ENCODE peak calls at places on chromosomes 13 and 19, in four cellular contexts. P is body of pancreas, C is ovary, Q is stomach. I is an unnamed sample.

GRCh38 chr13:79775830-79776229 is 294.9 kb downstream of the NDFIP2 start:
- DNase-seq in P (peak; percentile 43), C (no peak), Q (peak; percentile 29), I (no peak)

GRCh38 chr13:49302222-49302621 is 54.5 kb downstream of the CDADC1 start:
- DNase-seq in P (no peak), C (no peak), Q (no peak), I (no peak)

GRCh38 chr13:25301347-25302113 is at the start of gene NUP58:
- DNase-seq in P (peak; percentile 95), C (peak; percentile 94), Q (peak; percentile 96), I (peak; percentile 98)

GRCh38 chr13:21434588-21434987 is 24.5 kb downstream of the ZDHHC20 start:
- DNase-seq in P (no peak), C (no peak), Q (no peak), I (no peak)

GRCh38 chr19:50835103-50835784 is 1.9 kb upstream of the KLK15 start:
- DNase-seq in P (no peak), C (no peak), Q (no peak), I (no peak)

GRCh38 chr13:23560571-23561089 is 9.6 kb upstream of the TNFRSF19 start:
- DNase-seq in P (no peak), C (no peak), Q (no peak), I (no peak)

GRCh38 chr13:38970380-38971051 is 20.1 kb downstream of the STOML3 start:
- DNase-seq in P (no peak), C (no peak), Q (no peak), I (no peak)

GRCh38 chr19:18349524-18350128 is 9.2 kb downstream of the PGPEP1 start:
- DNase-seq in P (peak; percentile 71), C (peak; percentile 73), Q (peak; percentile 67), I (no peak)

GRCh38 chr13:46556380-46556779 is 3.4 kb downstream of the LRCH1 start:
- DNase-seq in P (no peak), C (no peak), Q (no peak), I (no peak)

GRCh38 chr19:7940841-7941240 is 2.6 kb downstream of the TIMM44 start:
- DNase-seq in P (no peak), C (no peak), Q (no peak), I (no peak)

GRCh38 chr19:45790942-45791341 is 1.7 kb downstream of the DMWD start:
- DNase-seq in P (no peak), C (no peak), Q (no peak), I (no peak)

GRCh38 chr13:90287521-90287920 is 1060.0 kb upstream of the MIR17HG start:
- DNase-seq in P (no peak), C (no peak), Q (no peak), I (no peak)

GRCh38 chr19:4768934-4769777 is 22.4 kb upstream of the FEM1A start:
- DNase-seq in P (peak; percentile 88), C (peak; percentile 90), Q (peak; percentile 82), I (peak; percentile 85)

GRCh38 chr13:69737129-69737935 is 370.3 kb upstream of the ATXN8OS start:
- DNase-seq in P (peak; percentile 15), C (no peak), Q (no peak), I (no peak)

GRCh38 chr19:3383121-3383722 is 16.8 kb downstream of the NFIC start:
- DNase-seq in P (no peak), C (peak; percentile 71), Q (no peak), I (peak; percentile 92)

DNA sequence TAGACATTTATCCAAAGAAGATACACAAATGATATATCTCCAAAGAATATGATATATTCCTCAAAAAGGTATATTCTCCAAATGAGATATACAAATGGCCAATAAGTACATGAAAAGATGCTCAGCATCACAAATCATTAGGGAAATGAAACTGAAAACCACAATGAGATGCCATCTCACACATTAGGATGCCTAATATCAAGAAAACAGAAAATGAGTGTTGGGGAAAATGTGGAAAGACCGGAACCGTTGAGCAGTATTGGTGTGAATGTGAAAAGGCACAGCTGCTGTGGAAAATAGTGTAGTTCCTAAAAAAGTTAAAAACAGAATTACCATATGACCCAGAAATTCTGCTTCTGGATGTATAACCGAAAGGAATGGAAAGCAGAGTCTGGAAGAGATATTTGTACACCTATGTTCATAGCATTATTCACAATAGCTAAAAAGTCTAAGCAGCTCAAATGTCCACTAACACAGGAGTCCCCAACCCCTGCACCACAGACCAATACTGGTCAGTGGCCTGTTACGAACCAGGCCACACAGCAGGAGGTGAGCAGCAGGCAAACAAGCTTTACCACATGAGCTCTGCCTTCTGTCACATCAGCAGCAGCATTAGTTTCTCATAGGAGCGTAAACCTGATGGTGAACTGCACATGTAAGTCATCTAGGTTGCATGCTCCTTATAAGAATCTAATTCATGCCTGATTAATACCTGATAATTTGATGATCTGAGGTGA is 291.9 kb downstream of the PCDH20 start:
- DNase-seq in P (no peak), C (no peak), Q (no peak), I (no peak)
- TF ChIP-seq POLR2A in P (no peak), C (no peak), Q (no peak), I (no peak)

GRCh38 chr13:30363725-30364124 is 56.4 kb upstream of the KATNAL1 start:
- DNase-seq in P (no peak), C (no peak), Q (no peak), I (no peak)

GRCh38 chr13:30362005-30362788 is 54.8 kb upstream of the KATNAL1 start:
- DNase-seq in P (no peak), C (no peak), Q (no peak), I (no peak)

GRCh38 chr13:30364876-30365275 is 57.4 kb upstream of the UBE2L5 start:
- DNase-seq in P (no peak), C (no peak), Q (no peak), I (no peak)

GRCh38 chr13:30362869-30363268 is 55.5 kb upstream of the KATNAL1 start:
- DNase-seq in P (no peak), C (no peak), Q (no peak), I (no peak)

DNA sequence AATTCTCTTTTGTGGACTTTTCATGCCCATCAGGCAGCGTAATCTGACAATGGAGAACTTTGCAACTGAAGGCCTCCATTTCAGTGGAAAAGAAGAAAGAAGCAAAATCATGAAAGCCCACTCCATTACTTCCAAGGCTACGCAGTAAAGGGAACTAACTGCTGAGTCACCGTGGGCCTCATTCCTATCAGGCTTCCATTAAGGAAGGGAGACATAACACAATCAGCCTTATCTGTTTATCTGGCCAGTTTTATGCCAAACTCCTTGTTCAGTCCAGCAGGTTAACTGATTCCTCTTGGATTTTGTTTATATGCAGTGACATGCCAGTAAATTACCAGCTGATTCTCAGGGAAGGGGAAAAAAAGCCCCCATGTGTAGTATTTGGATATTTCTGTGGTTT is 56.8 kb upstream of the KATNAL1 start:
- DNase-seq in P (no peak), C (no peak), Q (no peak), I (no peak)
- H3K4me1 ChIP-seq in P (no peaks in the 10 kb centered on the region), C (no peaks in the 10 kb centered on the region), Q (peaks cover 5% of the 10 kb centered on the region), I (no peaks in the 10 kb centered on the region)

DNA sequence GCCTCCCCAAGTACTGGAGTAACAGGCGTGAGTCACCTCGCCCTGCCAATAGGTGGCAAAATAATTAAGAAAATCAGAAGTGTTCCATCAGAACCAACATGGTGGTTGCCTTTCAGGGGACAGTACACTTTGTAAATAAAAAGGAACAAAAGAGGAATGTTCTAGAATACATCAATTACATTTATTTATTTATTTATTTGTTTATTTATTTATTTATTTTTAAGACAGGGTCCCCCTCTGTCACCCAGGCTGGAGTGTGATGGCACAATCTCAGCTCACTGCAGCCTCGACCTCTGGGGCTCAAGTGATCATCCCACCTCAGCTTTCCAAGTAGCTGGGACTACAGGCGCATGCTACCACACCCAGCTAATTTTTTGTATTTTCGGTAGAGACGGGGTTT is 12.9 kb upstream of the TYROBP start:
- DNase-seq in P (no peak), C (no peak), Q (no peak), I (no peak)
- TF ChIP-seq POLR2A in P (no peak), C (no peak), Q (no peak), I (no peak)

DNA sequence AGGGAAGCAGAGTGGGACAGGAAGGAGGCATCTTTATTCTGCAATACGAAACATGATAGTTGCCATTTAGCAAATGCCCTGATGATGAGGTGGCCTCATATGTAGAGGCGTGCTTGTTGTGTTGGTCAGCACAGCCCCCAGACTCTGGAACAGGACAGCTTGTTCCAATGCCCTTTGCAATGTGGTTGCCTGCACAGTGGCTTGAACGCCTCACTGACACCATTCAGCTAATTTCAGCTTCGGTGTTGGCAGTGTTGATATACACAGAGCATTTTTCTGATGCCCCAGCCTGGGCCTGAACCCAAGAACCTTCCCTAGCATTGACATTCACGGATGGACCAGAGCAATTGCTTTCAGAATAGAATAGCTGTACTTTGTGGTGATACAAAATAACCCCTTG is 133.3 kb downstream of the HS6ST3 start:
- DNase-seq in P (no peak), C (no peak), Q (no peak), I (no peak)
- H3K4me1 ChIP-seq in P (no peaks in the 10 kb centered on the region), C (no peaks in the 10 kb centered on the region), Q (no peaks in the 10 kb centered on the region), I (no peaks in the 10 kb centered on the region)

GRCh38 chr19:10285393-10285792 is 1.4 kb upstream of the ICAM4 start:
- DNase-seq in P (no peak), C (no peak), Q (no peak), I (no peak)
- TF ChIP-seq POLR2A in P (no peak), C (no peak), Q (no peak), I (no peak)

I was measured in sigmoid colon.